ENCODE peak calls at places on chromosomes 5 and 9, in six cellular contexts. One of them, this sample, is unnamed. For H3K4me1, the result is how much of the 10 kb centered on the place peaks cover.

GRCh38 chr5:142478116-142478515 is 153.3 kb upstream of the SPRY4 start:
- DNase-seq in prostate gland: no peak
- DNase-seq in transverse colon: no peak
- DNase-seq in tibial artery: no peak
- DNase-seq in heart left ventricle: no peak
- DNase-seq in lower lobe of right lung: no peak
- DNase-seq in this sample: no peak

GRCh38 chr5:33241826-33242225 is 198.9 kb upstream of the TARS1 start:
- DNase-seq in prostate gland: no peak
- DNase-seq in heart left ventricle: no peak
- DNase-seq in lower lobe of right lung: peak
- DNase-seq in transverse colon: no peak
- DNase-seq in tibial artery: no peak
- DNase-seq in this sample: no peak

GRCh38 chr9:120723547-120723946 is 9.3 kb upstream of the MEGF9 start:
- DNase-seq in tibial artery: peak
- DNase-seq in lower lobe of right lung: no peak
- DNase-seq in heart left ventricle: no peak
- DNase-seq in transverse colon: no peak
- DNase-seq in prostate gland: no peak
- DNase-seq in this sample: no peak

GRCh38 chr9:72974501-72974900 is 21.6 kb upstream of the ALDH1A1 start:
- DNase-seq in lower lobe of right lung: no peak
- DNase-seq in heart left ventricle: no peak
- DNase-seq in transverse colon: no peak
- DNase-seq in tibial artery: no peak
- DNase-seq in prostate gland: no peak
- DNase-seq in this sample: no peak

GRCh38 chr9:126721531-126722098 is 83.2 kb upstream of the ZBTB43 start:
- DNase-seq in heart left ventricle: no peak
- DNase-seq in tibial artery: no peak
- DNase-seq in prostate gland: no peak
- DNase-seq in transverse colon: no peak
- DNase-seq in lower lobe of right lung: no peak
- DNase-seq in this sample: no peak

GRCh38 chr5:74866653-74867162 is 521 bp upstream of the FAM169A start:
- DNase-seq in transverse colon: no peak
- DNase-seq in prostate gland: no peak
- DNase-seq in heart left ventricle: no peak
- DNase-seq in tibial artery: no peak
- DNase-seq in lower lobe of right lung: no peak
- DNase-seq in this sample: no peak

GRCh38 chr5:143397302-143398052 is 6.0 kb downstream of the NR3C1 start:
- DNase-seq in tibial artery: no peak
- DNase-seq in heart left ventricle: no peak
- DNase-seq in transverse colon: no peak
- DNase-seq in lower lobe of right lung: no peak
- DNase-seq in prostate gland: no peak
- DNase-seq in this sample: no peak

GRCh38 chr5:73596705-73597328 is 29.2 kb upstream of the ARHGEF28 start:
- DNase-seq in heart left ventricle: no peak
- DNase-seq in prostate gland: peak
- DNase-seq in tibial artery: no peak
- DNase-seq in lower lobe of right lung: no peak
- DNase-seq in transverse colon: peak
- DNase-seq in this sample: no peak

GRCh38 chr9:120625222-120625621 is 45.3 kb upstream of the CDK5RAP2 start:
- DNase-seq in heart left ventricle: no peak
- DNase-seq in tibial artery: no peak
- DNase-seq in prostate gland: no peak
- DNase-seq in transverse colon: no peak
- DNase-seq in lower lobe of right lung: no peak
- DNase-seq in this sample: no peak

GRCh38 chr5:151237685-151238084 is 13.8 kb upstream of the CCDC69 start:
- DNase-seq in prostate gland: no peak
- DNase-seq in lower lobe of right lung: no peak
- DNase-seq in tibial artery: no peak
- DNase-seq in transverse colon: no peak
- DNase-seq in heart left ventricle: no peak
- DNase-seq in this sample: no peak

GRCh38 chr5:180389252-180390101 is 36.3 kb upstream of the GFPT2 start:
- DNase-seq in prostate gland: no peak
- DNase-seq in lower lobe of right lung: no peak
- DNase-seq in tibial artery: peak
- DNase-seq in heart left ventricle: peak
- DNase-seq in transverse colon: no peak
- DNase-seq in this sample: peak

GRCh38 chr5:144318460-144318859 is 147.8 kb downstream of the KCTD16 start:
- DNase-seq in tibial artery: no peak
- DNase-seq in heart left ventricle: no peak
- DNase-seq in lower lobe of right lung: no peak
- DNase-seq in prostate gland: no peak
- DNase-seq in transverse colon: no peak
- DNase-seq in this sample: no peak

GRCh38 chr5:78647411-78647818 is 1.2 kb downstream of the LHFPL2 start:
- DNase-seq in lower lobe of right lung: no peak
- DNase-seq in tibial artery: no peak
- DNase-seq in prostate gland: no peak
- DNase-seq in heart left ventricle: peak
- DNase-seq in transverse colon: peak
- DNase-seq in this sample: no peak

GRCh38 chr9:24245988-24246387 is 299.7 kb downstream of the IZUMO3 start:
- DNase-seq in lower lobe of right lung: no peak
- DNase-seq in transverse colon: no peak
- DNase-seq in tibial artery: no peak
- DNase-seq in prostate gland: no peak
- DNase-seq in heart left ventricle: no peak
- DNase-seq in this sample: no peak
- TF ChIP-seq CTCF in lower lobe of right lung: peak
- TF ChIP-seq CTCF in transverse colon: peak
- TF ChIP-seq CTCF in tibial artery: no peak
- TF ChIP-seq CTCF in prostate gland: no peak
- TF ChIP-seq CTCF in heart left ventricle: no peak
- TF ChIP-seq CTCF in this sample: peak

GRCh38 chr9:113568481-113569321 is 105.2 kb downstream of the RGS3 start:
- DNase-seq in transverse colon: no peak
- DNase-seq in prostate gland: no peak
- DNase-seq in heart left ventricle: no peak
- DNase-seq in lower lobe of right lung: no peak
- DNase-seq in tibial artery: peak
- DNase-seq in this sample: no peak

GRCh38 chr9:113572076-113572861 is 108.7 kb downstream of the RGS3 start:
- DNase-seq in lower lobe of right lung: peak
- DNase-seq in prostate gland: no peak
- DNase-seq in heart left ventricle: peak
- DNase-seq in transverse colon: no peak
- DNase-seq in tibial artery: peak
- DNase-seq in this sample: peak

GRCh38 chr9:113570106-113570505 is 106.6 kb downstream of the RGS3 start:
- DNase-seq in lower lobe of right lung: no peak
- DNase-seq in heart left ventricle: no peak
- DNase-seq in transverse colon: peak
- DNase-seq in prostate gland: no peak
- DNase-seq in tibial artery: peak
- DNase-seq in this sample: no peak

GRCh38 chr9:113569472-113570060 is 106.0 kb downstream of the RGS3 start:
- DNase-seq in lower lobe of right lung: no peak
- DNase-seq in tibial artery: no peak
- DNase-seq in heart left ventricle: no peak
- DNase-seq in transverse colon: peak
- DNase-seq in prostate gland: no peak
- DNase-seq in this sample: no peak

GRCh38 chr9:113570749-113571711 is 107.5 kb downstream of the RGS3 start:
- DNase-seq in transverse colon: peak
- DNase-seq in prostate gland: no peak
- DNase-seq in tibial artery: peak
- DNase-seq in heart left ventricle: no peak
- DNase-seq in lower lobe of right lung: no peak
- DNase-seq in this sample: peak
- H3K4me1 ChIP-seq in transverse colon: under half
- H3K4me1 ChIP-seq in prostate gland: under half
- H3K4me1 ChIP-seq in tibial artery: half or more
- H3K4me1 ChIP-seq in heart left ventricle: half or more
- H3K4me1 ChIP-seq in lower lobe of right lung: under half
- H3K4me1 ChIP-seq in this sample: under half

GRCh38 chr5:13249854-13250253 is 694.6 kb downstream of the DNAH5 start:
- DNase-seq in lower lobe of right lung: no peak
- DNase-seq in transverse colon: no peak
- DNase-seq in tibial artery: no peak
- DNase-seq in prostate gland: no peak
- DNase-seq in heart left ventricle: no peak
- DNase-seq in this sample: no peak

GRCh38 chr5:13248236-13248635 is 696.3 kb downstream of the DNAH5 start:
- DNase-seq in prostate gland: no peak
- DNase-seq in lower lobe of right lung: no peak
- DNase-seq in heart left ventricle: no peak
- DNase-seq in tibial artery: no peak
- DNase-seq in transverse colon: no peak
- DNase-seq in this sample: no peak

GRCh38 chr5:13252701-13253100 is 691.8 kb downstream of the DNAH5 start:
- DNase-seq in tibial artery: no peak
- DNase-seq in heart left ventricle: no peak
- DNase-seq in lower lobe of right lung: no peak
- DNase-seq in transverse colon: no peak
- DNase-seq in prostate gland: no peak
- DNase-seq in this sample: no peak

GRCh38 chr5:13251623-13252367 is 692.7 kb downstream of the DNAH5 start:
- DNase-seq in prostate gland: no peak
- DNase-seq in tibial artery: peak
- DNase-seq in lower lobe of right lung: no peak
- DNase-seq in transverse colon: no peak
- DNase-seq in heart left ventricle: no peak
- DNase-seq in this sample: no peak

GRCh38 chr5:13250450-13251291 is 693.8 kb downstream of the DNAH5 start:
- DNase-seq in lower lobe of right lung: no peak
- DNase-seq in prostate gland: no peak
- DNase-seq in transverse colon: no peak
- DNase-seq in tibial artery: no peak
- DNase-seq in heart left ventricle: no peak
- DNase-seq in this sample: no peak
- TF ChIP-seq CTCF in lower lobe of right lung: peak
- TF ChIP-seq CTCF in prostate gland: peak
- TF ChIP-seq CTCF in transverse colon: peak
- TF ChIP-seq CTCF in tibial artery: no peak
- TF ChIP-seq CTCF in heart left ventricle: no peak
- TF ChIP-seq CTCF in this sample: peak

GRCh38 chr5:393846-394275 is 49.1 kb upstream of the EXOC3 start:
- DNase-seq in heart left ventricle: no peak
- DNase-seq in transverse colon: no peak
- DNase-seq in prostate gland: peak
- DNase-seq in lower lobe of right lung: no peak
- DNase-seq in tibial artery: peak
- DNase-seq in this sample: peak
- H3K4me1 ChIP-seq in heart left ventricle: under half
- H3K4me1 ChIP-seq in transverse colon: under half
- H3K4me1 ChIP-seq in prostate gland: under half
- H3K4me1 ChIP-seq in lower lobe of right lung: under half
- H3K4me1 ChIP-seq in tibial artery: under half
- H3K4me1 ChIP-seq in this sample: under half

GRCh38 chr9:112110773-112111106 is 64.4 kb downstream of the SUSD1 start:
- DNase-seq in transverse colon: no peak
- DNase-seq in tibial artery: no peak
- DNase-seq in prostate gland: no peak
- DNase-seq in lower lobe of right lung: no peak
- DNase-seq in heart left ventricle: no peak
- DNase-seq in this sample: no peak

GRCh38 chr9:112111461-112111860 is 63.6 kb downstream of the SUSD1 start:
- DNase-seq in lower lobe of right lung: no peak
- DNase-seq in heart left ventricle: no peak
- DNase-seq in prostate gland: no peak
- DNase-seq in transverse colon: no peak
- DNase-seq in tibial artery: no peak
- DNase-seq in this sample: no peak

GRCh38 chr9:112115109-112115508 is 60.0 kb downstream of the SUSD1 start:
- DNase-seq in lower lobe of right lung: no peak
- DNase-seq in prostate gland: no peak
- DNase-seq in heart left ventricle: no peak
- DNase-seq in tibial artery: no peak
- DNase-seq in transverse colon: no peak
- DNase-seq in this sample: no peak

GRCh38 chr9:112112519-112112918 is 62.6 kb downstream of the SUSD1 start:
- DNase-seq in lower lobe of right lung: no peak
- DNase-seq in tibial artery: no peak
- DNase-seq in prostate gland: no peak
- DNase-seq in heart left ventricle: no peak
- DNase-seq in transverse colon: no peak
- DNase-seq in this sample: no peak

GRCh38 chr9:112112941-112113399 is 62.1 kb downstream of the SUSD1 start:
- DNase-seq in heart left ventricle: no peak
- DNase-seq in lower lobe of right lung: no peak
- DNase-seq in prostate gland: peak
- DNase-seq in transverse colon: peak
- DNase-seq in tibial artery: no peak
- DNase-seq in this sample: no peak
- TF ChIP-seq CTCF in heart left ventricle: peak
- TF ChIP-seq CTCF in lower lobe of right lung: peak
- TF ChIP-seq CTCF in prostate gland: peak
- TF ChIP-seq CTCF in transverse colon: peak
- TF ChIP-seq CTCF in tibial artery: peak
- TF ChIP-seq CTCF in this sample: peak

DNA sequence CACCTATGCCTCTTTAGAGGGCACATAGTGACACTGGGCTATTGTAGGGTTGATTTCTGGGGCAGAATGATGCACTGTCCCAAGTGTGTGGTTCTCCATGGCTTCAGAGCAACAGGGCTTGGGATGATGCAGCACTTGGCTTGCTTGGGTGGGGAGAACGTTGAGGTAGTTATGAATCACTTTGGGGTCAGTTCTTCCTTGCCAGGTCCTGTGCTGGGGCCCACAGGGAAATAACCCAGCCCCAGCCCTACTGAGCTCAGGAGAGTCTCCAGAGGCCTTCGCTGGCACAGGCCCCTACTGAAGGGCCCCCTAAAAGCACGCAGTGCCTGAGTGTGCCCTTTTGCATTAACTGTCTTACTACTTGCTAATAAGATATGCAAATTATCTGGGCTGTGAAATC is 24.2 kb downstream of the JADE2 start:
- DNase-seq in lower lobe of right lung: no peak
- DNase-seq in tibial artery: no peak
- DNase-seq in transverse colon: no peak
- DNase-seq in prostate gland: no peak
- DNase-seq in heart left ventricle: no peak
- DNase-seq in this sample: no peak
- H3K4me1 ChIP-seq in lower lobe of right lung: half or more
- H3K4me1 ChIP-seq in tibial artery: half or more
- H3K4me1 ChIP-seq in transverse colon: half or more
- H3K4me1 ChIP-seq in prostate gland: under half
- H3K4me1 ChIP-seq in heart left ventricle: half or more
- H3K4me1 ChIP-seq in this sample: under half

DNA sequence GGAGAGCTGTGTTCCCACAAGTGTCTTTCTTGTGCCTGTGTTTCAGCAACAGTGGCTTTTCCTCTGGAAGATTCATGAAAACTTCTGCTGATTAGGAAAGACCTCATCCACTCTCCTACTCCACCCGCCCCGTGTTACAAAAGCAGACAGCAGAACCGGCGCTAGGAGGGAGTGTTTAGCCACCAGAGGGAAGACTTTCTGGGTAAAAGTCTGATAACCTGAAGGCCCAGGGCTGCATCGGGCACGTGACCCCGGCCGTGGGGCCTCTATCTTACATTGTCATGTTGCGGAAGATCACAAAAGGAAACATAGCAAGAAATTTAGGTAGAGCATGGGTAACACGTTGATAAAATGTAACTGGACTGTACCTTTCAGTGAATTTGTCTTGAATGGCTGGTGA is 32.0 kb upstream of the DMRT2 start:
- DNase-seq in heart left ventricle: no peak
- DNase-seq in lower lobe of right lung: no peak
- DNase-seq in prostate gland: no peak
- DNase-seq in transverse colon: peak
- DNase-seq in tibial artery: no peak
- DNase-seq in this sample: no peak
- TF ChIP-seq CTCF in heart left ventricle: peak
- TF ChIP-seq CTCF in lower lobe of right lung: peak
- TF ChIP-seq CTCF in prostate gland: no peak
- TF ChIP-seq CTCF in transverse colon: peak
- TF ChIP-seq CTCF in tibial artery: no peak
- TF ChIP-seq CTCF in this sample: peak